ENCODE peak calls at places on chromosomes 3 and 15, in nine cellular contexts. C is neuronal stem cell; A is right lobe of liver; R is psoas muscle; P is MM.1S; D is prostate gland; H is CD8-positive, alpha-beta memory T cell; Q is mesendoderm; G is GM23248. B is an unnamed sample. For H3K4me1, the result is how much of the 10 kb centered on the place peaks cover.

GRCh38 chr3:10344147-10344943 is 23.4 kb upstream of the SEC13 start:
- DNase-seq in C (peak), A (peak), R (peak), P (peak), D (peak), H (peak), Q (peak), G (peak), B (peak)

GRCh38 chr3:69197922-69198540 is 75.6 kb upstream of the LMOD3 start:
- DNase-seq in C (no peak), A (no peak), R (no peak), P (no peak), D (no peak), H (peak), Q (no peak), G (no peak), B (no peak)

GRCh38 chr3:25910997-25911396 is 121.1 kb downstream of the OXSM start:
- DNase-seq in C (no peak), A (no peak), R (no peak), P (peak), D (no peak), H (peak), Q (peak), G (peak), B (no peak)

GRCh38 chr15:74845581-74845980 is 2.6 kb upstream of the ULK3 start:
- DNase-seq in C (no peak), A (no peak), R (no peak), P (no peak), D (no peak), H (peak), Q (no peak), G (no peak), B (no peak)

GRCh38 chr3:143901105-143901504 is 52.8 kb upstream of the SLC9A9 start:
- DNase-seq in C (no peak), A (no peak), R (no peak), P (no peak), D (no peak), H (no peak), Q (no peak), G (peak), B (no peak)

GRCh38 chr15:48084759-48085420 is 35.9 kb upstream of the SLC24A5 start:
- DNase-seq in C (peak), A (no peak), R (no peak), P (peak), D (peak), H (no peak), Q (peak), G (peak), B (peak)

GRCh38 chr3:148884261-148884660 is 19.2 kb downstream of the CPA3 start:
- DNase-seq in C (no peak), A (no peak), R (no peak), P (no peak), D (no peak), H (no peak), Q (no peak), G (peak), B (no peak)

GRCh38 chr3:14152233-14152962 is 26.0 kb downstream of the XPC start:
- DNase-seq in C (no peak), A (no peak), R (no peak), P (peak), D (no peak), H (no peak), Q (no peak), G (no peak), B (no peak)

GRCh38 chr3:30659270-30660127 is 53.1 kb downstream of the TGFBR2 start:
- DNase-seq in C (no peak), A (no peak), R (no peak), P (peak), D (no peak), H (no peak), Q (peak), G (peak), B (no peak)

GRCh38 chr3:139099968-139100817 is 55.5 kb upstream of the PRR23C start:
- DNase-seq in C (no peak), A (no peak), R (no peak), P (no peak), D (no peak), H (no peak), Q (no peak), G (no peak), B (no peak)

GRCh38 chr3:73071952-73072351 is 10.5 kb downstream of the EBLN2 start:
- DNase-seq in C (no peak), A (no peak), R (no peak), P (no peak), D (no peak), H (no peak), Q (no peak), G (no peak), B (no peak)

GRCh38 chr3:183298708-183299153 is 45.7 kb downstream of the B3GNT5 start:
- DNase-seq in C (no peak), A (peak), R (peak), P (no peak), D (no peak), H (no peak), Q (peak), G (peak), B (no peak)

GRCh38 chr3:173993299-173993698 is 595.8 kb downstream of the NLGN1 start:
- DNase-seq in C (no peak), A (no peak), R (no peak), P (no peak), D (no peak), H (no peak), Q (peak), G (peak), B (no peak)

GRCh38 chr3:24220859-24221657 is 273.6 kb downstream of the THRB start:
- DNase-seq in C (no peak), A (no peak), R (peak), P (no peak), D (peak), H (no peak), Q (peak), G (peak), B (no peak)

GRCh38 chr15:89111352-89111751 is 23.1 kb downstream of the ABHD2 start:
- DNase-seq in C (no peak), A (no peak), R (no peak), P (no peak), D (no peak), H (no peak), Q (no peak), G (no peak), B (no peak)

GRCh38 chr3:42228796-42229195 is 37.2 kb downstream of the CCK start:
- DNase-seq in C (no peak), A (no peak), R (no peak), P (no peak), D (no peak), H (no peak), Q (peak), G (peak), B (no peak)

GRCh38 chr15:69104050-69104750 is 56.2 kb upstream of the GLCE start:
- DNase-seq in C (no peak), A (no peak), R (no peak), P (no peak), D (no peak), H (peak), Q (no peak), G (no peak), B (no peak)

GRCh38 chr15:41891226-41891625 is 2.6 kb downstream of the SPTBN5 start:
- DNase-seq in C (no peak), A (peak), R (peak), P (no peak), D (no peak), H (no peak), Q (no peak), G (no peak), B (no peak)

GRCh38 chr3:36826240-36826639 is 61.9 kb upstream of the DCLK3 start:
- DNase-seq in C (no peak), A (no peak), R (no peak), P (no peak), D (no peak), H (no peak), Q (no peak), G (no peak), B (no peak)

GRCh38 chr3:120506828-120507774 is 56.3 kb upstream of the FSTL1 start:
- DNase-seq in C (peak), A (no peak), R (no peak), P (no peak), D (peak), H (no peak), Q (peak), G (peak), B (no peak)

GRCh38 chr3:148880681-148881080 is 15.6 kb downstream of the CPA3 start:
- DNase-seq in C (no peak), A (no peak), R (no peak), P (peak), D (no peak), H (no peak), Q (peak), G (no peak), B (peak)

GRCh38 chr3:156643729-156644389 is 30.5 kb upstream of the TIPARP start:
- DNase-seq in C (no peak), A (no peak), R (no peak), P (no peak), D (no peak), H (peak), Q (no peak), G (peak), B (no peak)

GRCh38 chr3:65732060-65732933 is 306.4 kb downstream of the MAGI1 start:
- DNase-seq in C (peak), A (no peak), R (no peak), P (peak), D (peak), H (no peak), Q (peak), G (peak), B (peak)

GRCh38 chr15:55959744-55960143 is 33.7 kb downstream of the NEDD4 start:
- DNase-seq in C (no peak), A (no peak), R (no peak), P (no peak), D (no peak), H (no peak), Q (no peak), G (no peak), B (no peak)
- H3K27ac ChIP-seq in C (no peak), A (no peak), R (no peak), P (no peak), D (no peak), H (no peak), Q (no peak), G (no peak), B (no peak)

GRCh38 chr3:99645277-99646106 is 7.1 kb downstream of the COL8A1 start:
- DNase-seq in C (peak), A (no peak), R (no peak), P (no peak), D (no peak), H (no peak), Q (peak), G (peak), B (no peak)

GRCh38 chr3:99647081-99647480 is 8.7 kb downstream of the COL8A1 start:
- DNase-seq in C (no peak), A (no peak), R (no peak), P (no peak), D (no peak), H (no peak), Q (no peak), G (peak), B (no peak)

GRCh38 chr3:99644741-99645140 is 6.3 kb downstream of the COL8A1 start:
- DNase-seq in C (no peak), A (no peak), R (no peak), P (no peak), D (no peak), H (no peak), Q (no peak), G (no peak), B (no peak)

GRCh38 chr3:99648091-99648490 is 9.7 kb downstream of the COL8A1 start:
- DNase-seq in C (no peak), A (no peak), R (no peak), P (peak), D (no peak), H (no peak), Q (no peak), G (peak), B (no peak)

GRCh38 chr3:99646107-99646435 is 7.7 kb downstream of the COL8A1 start:
- DNase-seq in C (no peak), A (no peak), R (no peak), P (no peak), D (no peak), H (no peak), Q (no peak), G (no peak), B (no peak)
- H3K4me1 ChIP-seq in C (under half), A (under half), R (under half), P (under half), D (under half), H (under half), Q (under half), G (half or more), B (under half)

GRCh38 chr3:97970929-97971460 is 1.2 kb downstream of the RIOX2 start:
- DNase-seq in C (no peak), A (no peak), R (no peak), P (no peak), D (no peak), H (no peak), Q (no peak), G (peak), B (no peak)

GRCh38 chr3:97971679-97972567 is at the start of gene RIOX2:
- DNase-seq in C (peak), A (peak), R (peak), P (peak), D (peak), H (peak), Q (peak), G (peak), B (no peak)

GRCh38 chr3:97975466-97975865 is 3.2 kb upstream of the RIOX2 start:
- DNase-seq in C (no peak), A (no peak), R (no peak), P (no peak), D (no peak), H (no peak), Q (no peak), G (no peak), B (no peak)

GRCh38 chr3:97974996-97975395 is 2.8 kb upstream of the RIOX2 start:
- DNase-seq in C (no peak), A (no peak), R (no peak), P (peak), D (no peak), H (no peak), Q (no peak), G (no peak), B (no peak)

DNA sequence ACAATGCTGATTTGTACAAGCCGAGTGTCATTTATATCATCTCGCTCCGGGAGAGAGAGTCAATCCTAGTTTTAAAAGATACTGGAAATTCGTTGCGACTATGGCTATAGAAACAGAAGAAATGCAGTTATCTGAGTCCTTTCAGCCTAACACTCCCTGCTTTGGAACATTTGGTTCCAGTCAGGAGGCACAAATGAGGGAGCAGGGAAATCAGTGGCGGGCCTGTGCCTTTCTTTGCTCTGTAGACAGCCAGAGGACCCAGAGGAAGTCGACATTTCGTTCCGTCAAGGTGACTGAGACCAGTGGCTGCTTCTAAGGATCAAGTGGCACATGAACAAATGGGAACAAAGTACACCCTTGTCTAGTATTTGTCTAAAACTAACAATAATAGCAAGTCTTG is 745 bp upstream of the RIOX2 start:
- DNase-seq in C (no peak), A (no peak), R (no peak), P (no peak), D (no peak), H (no peak), Q (no peak), G (no peak), B (no peak)
- H3K4me3 ChIP-seq in C (no peak), A (peak), R (peak), P (peak), D (no peak), H (no peak), Q (no peak), G (peak), B (no peak)

GRCh38 chr15:70608156-70608555 is 155.2 kb downstream of the UACA start:
- DNase-seq in C (no peak), A (no peak), R (no peak), P (no peak), D (no peak), H (no peak), Q (no peak), G (no peak), B (no peak)

GRCh38 chr15:70604671-70605070 is 158.7 kb downstream of the UACA start:
- DNase-seq in C (no peak), A (no peak), R (no peak), P (no peak), D (peak), H (no peak), Q (peak), G (peak), B (no peak)

GRCh38 chr15:70602834-70603560 is 160.4 kb downstream of the UACA start:
- DNase-seq in C (no peak), A (no peak), R (no peak), P (no peak), D (no peak), H (no peak), Q (no peak), G (no peak), B (no peak)

GRCh38 chr15:70602281-70602680 is 161.1 kb downstream of the UACA start:
- DNase-seq in C (no peak), A (no peak), R (no peak), P (no peak), D (no peak), H (no peak), Q (no peak), G (no peak), B (no peak)

GRCh38 chr15:70605606-70606410 is 157.6 kb downstream of the UACA start:
- DNase-seq in C (no peak), A (no peak), R (peak), P (no peak), D (peak), H (no peak), Q (no peak), G (peak), B (no peak)
- H3K27ac ChIP-seq in C (no peak), A (no peak), R (no peak), P (no peak), D (peak), H (no peak), Q (no peak), G (no peak), B (no peak)

GRCh38 chr3:111326144-111326995 is 215.6 kb upstream of the CD96 start:
- DNase-seq in C (no peak), A (no peak), R (no peak), P (peak), D (no peak), H (no peak), Q (no peak), G (peak), B (no peak)
- H3K4me1 ChIP-seq in C (under half), A (under half), R (under half), P (under half), D (under half), H (under half), Q (under half), G (under half), B (under half)

DNA sequence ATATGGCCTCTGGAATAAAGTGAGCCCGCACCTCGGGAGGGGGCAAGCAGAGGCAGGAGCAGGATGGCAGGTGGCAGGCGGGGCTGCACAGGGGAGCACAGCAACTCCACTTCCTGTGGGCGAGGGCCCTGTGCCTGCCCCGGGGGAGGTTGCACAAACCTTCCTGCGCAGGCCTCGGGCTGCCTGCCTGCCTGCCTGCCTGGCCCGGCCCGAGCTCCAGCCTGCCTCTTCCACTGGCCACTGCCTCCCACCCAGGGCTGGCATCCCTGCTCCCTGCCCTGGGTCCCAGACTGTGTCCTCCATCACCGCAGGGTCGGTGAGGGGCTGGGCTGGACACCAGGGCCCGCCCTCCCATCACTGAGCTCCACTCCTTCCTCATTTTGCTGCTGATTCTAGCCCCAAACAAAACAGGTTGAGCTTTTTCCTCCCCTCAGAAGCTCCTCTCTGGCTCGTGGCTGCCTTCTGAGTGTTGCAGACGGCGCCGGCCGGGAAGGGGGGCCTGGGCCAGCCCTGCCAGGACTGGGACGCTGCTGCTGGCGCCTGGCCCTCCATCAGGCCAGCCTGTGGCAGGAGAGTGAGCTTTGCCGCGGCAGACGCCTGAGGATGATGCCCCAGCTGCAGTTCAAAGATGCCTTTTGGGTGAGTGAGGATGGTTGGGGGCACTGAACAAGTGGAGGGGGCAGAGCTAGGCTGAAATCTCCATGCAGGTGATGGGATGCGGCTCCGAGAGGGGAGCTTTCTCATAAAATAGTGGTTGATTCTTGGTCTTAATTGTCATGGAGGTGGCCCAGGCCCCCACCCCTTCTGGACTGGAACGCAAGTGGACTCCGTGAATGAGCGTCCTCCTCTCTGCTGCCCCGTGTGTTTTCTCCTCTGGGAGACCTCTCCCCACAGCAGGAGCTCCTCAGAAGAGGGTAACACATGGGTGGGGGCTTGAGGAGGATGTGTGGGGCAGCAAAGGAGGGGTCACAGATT is at the start of gene PSTPIP1:
- DNase-seq in C (no peak), A (peak), R (no peak), P (no peak), D (no peak), H (peak), Q (no peak), G (peak), B (no peak)
- H3K4me3 ChIP-seq in C (no peak), A (peak), R (peak), P (no peak), D (peak), H (peak), Q (no peak), G (no peak), B (no peak)

DNA sequence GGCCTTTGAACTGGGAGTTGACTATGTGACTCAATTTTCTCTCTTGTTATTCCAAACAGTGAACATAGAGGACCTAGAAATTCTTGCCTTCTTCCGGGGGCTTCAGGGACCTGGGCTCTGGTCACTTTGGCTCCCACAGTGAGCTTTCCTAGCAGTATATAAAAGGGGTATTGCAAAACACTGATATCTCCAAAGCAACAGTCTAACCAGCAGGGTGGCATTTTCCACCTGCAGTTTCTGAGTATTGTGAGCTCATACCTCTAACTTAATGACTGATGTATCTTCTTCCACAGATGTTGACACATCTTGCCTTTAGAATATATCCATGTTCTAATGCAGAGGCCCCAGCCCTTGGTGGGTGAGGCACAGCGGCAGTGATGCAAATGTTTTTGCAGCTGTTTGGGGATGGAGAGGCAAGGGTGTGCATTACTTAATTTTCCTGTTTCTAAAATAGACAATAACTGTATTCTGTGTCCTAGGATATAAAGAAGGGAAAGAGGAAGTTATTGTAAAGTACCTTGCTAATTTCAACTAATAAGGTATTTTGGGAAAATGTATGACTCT is 45.7 kb upstream of the ADGRG7 start:
- DNase-seq in C (no peak), A (no peak), R (no peak), P (no peak), D (no peak), H (no peak), Q (no peak), G (no peak), B (no peak)
- H3K27ac ChIP-seq in C (no peak), A (no peak), R (no peak), P (no peak), D (no peak), H (no peak), Q (no peak), G (no peak), B (no peak)

B was measured in iPS DF 6.9.